ENCODE peak calls at places on chromosomes 5 and 9, in four cellular contexts. O is putamen, Y is COR-L47, P is pancreas. F is an unnamed sample.

GRCh38 chr9:101907466-101907865 is 169.0 kb upstream of the GRIN3A start:
- DNase-seq in O (no peak), Y (no peak), P (no peak), F (no peak)

GRCh38 chr5:58255970-58256369 is 203.9 kb downstream of the PLK2 start:
- DNase-seq in O (no peak), Y (no peak), P (no peak), F (no peak)

GRCh38 chr5:138611295-138612220 is 36.4 kb upstream of the HSPA9 start:
- DNase-seq in O (peak; percentile 79), Y (no peak), P (no peak), F (no peak)

GRCh38 chr5:120465281-120465961 is 1.3 kb downstream of the PRR16 start:
- DNase-seq in O (no peak), Y (peak; percentile 26), P (peak; percentile 15), F (no peak)

GRCh38 chr5:75017971-75018370 is 34.4 kb downstream of the GCNT4 start:
- DNase-seq in O (no peak), Y (no peak), P (no peak), F (no peak)

GRCh38 chr9:82975176-82975575 is 87.8 kb downstream of the RASEF start:
- DNase-seq in O (no peak), Y (no peak), P (no peak), F (no peak)

GRCh38 chr9:81686614-81687520 is 2.5 kb downstream of the TLE1 start:
- DNase-seq in O (peak; percentile 88), Y (peak; percentile 72), P (peak; percentile 79), F (no peak)

GRCh38 chr5:105905392-105905791 is 1765.3 kb downstream of the EFNA5 start:
- DNase-seq in O (no peak), Y (no peak), P (no peak), F (no peak)

GRCh38 chr5:169641253-169641652 is 4.2 kb downstream of the DOCK2 start:
- DNase-seq in O (no peak), Y (no peak), P (no peak), F (no peak)

GRCh38 chr9:130522233-130522808 is 57.1 kb upstream of the FUBP3 start:
- DNase-seq in O (no peak), Y (no peak), P (no peak), F (no peak)

GRCh38 chr9:131739192-131739961 is 499 bp downstream of the RAPGEF1 start:
- DNase-seq in O (no peak), Y (no peak), P (peak; percentile 58), F (no peak)

GRCh38 chr5:157072508-157072907 is 13.6 kb upstream of the HAVCR1 start:
- DNase-seq in O (no peak), Y (no peak), P (no peak), F (no peak)

GRCh38 chr5:74424162-74424868 is 216.2 kb downstream of the ENC1 start:
- DNase-seq in O (no peak), Y (no peak), P (peak; percentile 49), F (no peak)

GRCh38 chr5:6676702-6677101 is 36.5 kb upstream of the TENT4A start:
- DNase-seq in O (no peak), Y (no peak), P (no peak), F (no peak)

GRCh38 chr5:168227973-168228615 is 63.4 kb upstream of the WWC1 start:
- DNase-seq in O (no peak), Y (no peak), P (no peak), F (no peak)

GRCh38 chr9:127140842-127141675 is 18.6 kb upstream of the ANGPTL2 start:
- DNase-seq in O (no peak), Y (no peak), P (no peak), F (no peak)

GRCh38 chr5:87570366-87570765 is 157.6 kb upstream of the CCNH start:
- DNase-seq in O (no peak), Y (no peak), P (no peak), F (no peak)

GRCh38 chr5:172854451-172854871 is 20.4 kb downstream of the ERGIC1 start:
- DNase-seq in O (no peak), Y (no peak), P (no peak), F (no peak)

GRCh38 chr9:21556581-21557427 is 74.7 kb upstream of the IFNE start:
- DNase-seq in O (no peak), Y (no peak), P (no peak), F (no peak)

GRCh38 chr5:154962494-154962893 is 21.6 kb downstream of the MRPL22 start:
- DNase-seq in O (no peak), Y (no peak), P (no peak), F (no peak)

GRCh38 chr5:54701179-54701578 is 183.6 kb downstream of the SNX18 start:
- DNase-seq in O (no peak), Y (no peak), P (peak; percentile 18), F (no peak)

GRCh38 chr9:131019387-131020239 is 10.6 kb downstream of the LAMC3 start:
- DNase-seq in O (no peak), Y (peak; percentile 81), P (no peak), F (no peak)

GRCh38 chr5:3340471-3340870 is 255.2 kb upstream of the IRX1 start:
- DNase-seq in O (no peak), Y (no peak), P (no peak), F (no peak)

GRCh38 chr9:14092344-14092743 is 221.6 kb downstream of the NFIB start:
- DNase-seq in O (no peak), Y (no peak), P (no peak), F (no peak)

GRCh38 chr9:120932086-120932818 is 5.7 kb upstream of the TRAF1 start:
- DNase-seq in O (no peak), Y (no peak), P (no peak), F (no peak)

GRCh38 chr5:91119265-91119664 is 263.9 kb downstream of the ARRDC3 start:
- DNase-seq in O (no peak), Y (peak; percentile 73), P (no peak), F (no peak)

GRCh38 chr5:129372025-129372424 is 88.1 kb upstream of the ADAMTS19 start:
- DNase-seq in O (no peak), Y (no peak), P (no peak), F (no peak)

GRCh38 chr9:88418715-88419540 is 30.7 kb downstream of the SPIN1 start:
- DNase-seq in O (peak; percentile 45), Y (no peak), P (no peak), F (no peak)

GRCh38 chr9:106648799-106649198 is 214.2 kb upstream of the ZNF462 start:
- DNase-seq in O (no peak), Y (peak; percentile 1), P (no peak), F (no peak)

GRCh38 chr9:134344068-134344820 is 18.0 kb downstream of the RXRA start:
- DNase-seq in O (no peak), Y (no peak), P (no peak), F (no peak)

F was measured in cortex of kidney.